ENCODE peak calls at places on chromosomes 12 and 14, in five cellular contexts. I is cardiac muscle cell; L is CD8-positive, alpha-beta memory T cell; T is fibroblast of lung; F is left ventricle myocardium inferior. C is an unnamed sample. For H3K27me3 and H3K4me1, the result is how much of the 10 kb centered on the place peaks cover.

GRCh38 chr14:54570651-54571415 is 3.9 kb downstream of the SAMD4A start:
- DNase-seq in T (peak), L (no peak), F (no peak), I (peak), C (no peak)

GRCh38 chr14:61107148-61107641 is 126.2 kb downstream of the SLC38A6 start:
- DNase-seq in I (peak), L (no peak), F (peak), T (peak), C (no peak)

GRCh38 chr14:26917086-26917485 is 319.3 kb upstream of the NOVA1 start:
- DNase-seq in I (peak), F (no peak), T (peak), L (no peak), C (peak)

GRCh38 chr12:3420693-3421092 is 70.3 kb upstream of the PRMT8 start:
- DNase-seq in T (no peak), I (no peak), F (no peak), L (no peak), C (no peak)

GRCh38 chr14:36226164-36226563 is 49.6 kb upstream of the PTCSC3 start:
- DNase-seq in T (peak), L (no peak), I (no peak), F (no peak), C (no peak)

GRCh38 chr12:106981781-106982180 is 5.2 kb downstream of the MTERF2 start:
- DNase-seq in I (peak), T (no peak), F (no peak), L (no peak), C (no peak)

GRCh38 chr12:76124456-76124855 is 40.0 kb upstream of the NAP1L1 start:
- DNase-seq in T (peak), I (no peak), F (no peak), L (no peak), C (no peak)

GRCh38 chr14:46259536-46259935 is 392.0 kb downstream of the RPL10L start:
- DNase-seq in T (no peak), L (no peak), F (no peak), I (no peak), C (no peak)

GRCh38 chr14:57080691-57081090 is 188.0 kb downstream of the EXOC5 start:
- DNase-seq in T (no peak), L (no peak), F (no peak), I (no peak), C (no peak)

GRCh38 chr14:23590198-23590597 is 11.6 kb upstream of the JPH4 start:
- DNase-seq in I (no peak), L (no peak), F (no peak), T (no peak), C (no peak)

GRCh38 chr12:56020437-56021189 is at the start of gene IKZF4:
- DNase-seq in L (no peak), F (no peak), T (peak), I (peak), C (no peak)

GRCh38 chr14:103867523-103867953 is 20.2 kb upstream of the PPP1R13B start:
- DNase-seq in L (no peak), T (no peak), F (peak), I (no peak), C (no peak)

GRCh38 chr14:103522028-103522581 is 525 bp downstream of the CKB start:
- DNase-seq in L (no peak), F (peak), I (no peak), T (no peak), C (peak)

GRCh38 chr14:57168138-57168695 is 100.5 kb downstream of the EXOC5 start:
- DNase-seq in L (no peak), T (no peak), F (no peak), I (no peak), C (no peak)

GRCh38 chr12:63895841-63896240 is 51.3 kb downstream of the SRGAP1 start:
- DNase-seq in I (no peak), T (no peak), L (no peak), F (no peak), C (no peak)

GRCh38 chr12:54300732-54301427 is at the start of gene NFE2:
- DNase-seq in I (peak), L (no peak), T (peak), F (peak), C (peak)

GRCh38 chr14:92988786-92989755 is 66.1 kb downstream of the CHGA start:
- DNase-seq in T (no peak), I (no peak), F (no peak), L (no peak), C (no peak)

GRCh38 chr12:2691340-2692111 is 103.2 kb upstream of the FKBP4 start:
- DNase-seq in T (peak), L (peak), I (peak), F (no peak), C (no peak)

GRCh38 chr12:128859311-128859710 is 6.0 kb downstream of the GLT1D1 start:
- DNase-seq in I (no peak), L (no peak), T (no peak), F (no peak), C (no peak)

GRCh38 chr14:91218041-91218440 is 26.5 kb downstream of the GPR68 start:
- DNase-seq in F (no peak), T (no peak), I (no peak), L (no peak), C (no peak)

GRCh38 chr12:6154730-6155459 is 30.4 kb upstream of the VWF start:
- DNase-seq in F (peak), T (no peak), L (no peak), I (no peak), C (no peak)

GRCh38 chr14:76050797-76051392 is 65.3 kb downstream of the IFT43 start:
- DNase-seq in I (peak), F (no peak), L (peak), T (peak), C (peak)

GRCh38 chr14:103801459-103801858 is 45.9 kb downstream of the PPP1R13B start:
- DNase-seq in I (peak), L (no peak), F (no peak), T (peak), C (no peak)

GRCh38 chr14:75389679-75390078 is 38.1 kb upstream of the JDP2 start:
- DNase-seq in I (no peak), T (peak), L (no peak), F (no peak), C (no peak)

GRCh38 chr12:116773276-116773731 is 35.2 kb downstream of the RNFT2 start:
- DNase-seq in L (no peak), T (no peak), F (no peak), I (no peak), C (no peak)

GRCh38 chr14:96206461-96206860 is 1.8 kb downstream of the BDKRB2 start:
- DNase-seq in T (no peak), F (no peak), I (no peak), L (no peak), C (no peak)

GRCh38 chr12:47068539-47068938 is 10.9 kb upstream of the PCED1B start:
- DNase-seq in T (no peak), L (no peak), F (no peak), I (no peak), C (no peak)

GRCh38 chr12:57215668-57216013 is 953 bp upstream of the NXPH4 start:
- DNase-seq in L (peak), I (no peak), T (peak), F (no peak), C (no peak)
- H3K27me3 ChIP-seq in L (half or more), I (half or more), T (under half), F (half or more), C (under half)

DNA sequence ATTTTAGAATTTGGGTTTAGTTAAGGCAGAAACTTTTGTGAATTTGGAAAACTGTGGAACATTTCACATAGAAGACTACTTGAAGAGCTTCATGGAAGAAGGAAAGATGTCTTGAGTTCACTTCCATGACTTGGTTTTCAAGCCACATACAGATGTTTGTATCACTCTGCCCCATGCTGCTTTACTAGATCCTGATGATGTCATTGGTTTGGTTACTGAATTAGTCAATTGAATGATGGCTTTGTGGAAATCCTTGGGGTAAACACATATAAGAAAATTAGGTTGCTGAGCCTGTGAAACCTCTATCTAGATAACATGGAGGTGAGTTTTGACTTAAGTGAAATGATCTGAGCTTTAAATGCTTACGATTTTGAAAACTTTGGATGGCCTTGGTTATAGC is 90.6 kb downstream of the LRRK2 start:
- DNase-seq in T (no peak), I (no peak), F (no peak), L (no peak), C (no peak)
- H3K4me1 ChIP-seq in T (under half), I (under half), F (under half), L (under half), C (under half)

DNA sequence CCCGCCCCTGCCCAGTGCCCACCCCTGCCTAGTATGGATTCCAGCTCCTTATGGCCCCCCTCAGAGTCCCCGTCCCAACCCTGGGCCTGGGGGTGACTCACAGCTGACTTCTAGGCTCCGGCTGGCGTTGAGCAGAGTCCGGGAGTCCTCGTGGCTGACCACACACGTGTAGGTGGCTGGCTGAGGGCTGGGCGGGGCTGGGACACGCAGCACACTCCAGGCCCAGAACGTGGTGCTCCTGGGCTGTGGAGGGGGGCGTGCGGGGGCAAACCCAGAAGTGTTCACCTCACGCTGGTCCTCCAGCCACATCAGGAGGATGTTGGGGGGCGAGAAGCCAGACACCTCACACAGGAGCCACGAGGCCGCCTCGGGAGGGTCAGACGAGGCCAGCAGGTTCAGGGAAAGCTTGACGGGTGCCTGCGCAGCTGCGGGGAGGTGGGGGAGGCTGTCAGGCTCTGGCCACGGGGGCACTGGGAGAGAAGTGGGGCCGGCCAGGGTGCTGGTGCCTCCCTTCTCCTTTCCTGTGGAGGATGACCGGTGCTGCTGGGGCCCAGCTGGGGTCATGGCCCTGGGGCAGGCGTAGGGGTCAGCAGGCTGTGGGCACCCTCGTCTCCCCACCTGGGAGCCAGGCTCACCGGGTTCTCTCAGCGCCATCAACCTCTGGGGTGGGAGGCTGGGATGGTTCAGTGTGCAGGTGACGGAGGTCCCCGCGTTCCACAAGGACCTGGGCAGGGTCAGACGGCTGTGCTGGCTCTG is 314.1 kb downstream of the TMEM121 start:
- DNase-seq in F (no peak), L (no peak), T (no peak), I (no peak), C (no peak)
- H3K27me3 ChIP-seq in F (half or more), L (under half), T (under half), I (under half), C (under half)

GRCh38 chr12:34016361-34016760 is 5.9 kb upstream of the ALG10 start:
- DNase-seq in L (no peak), T (no peak), I (no peak), F (no peak), C (no peak)
- H3K4me1 ChIP-seq in L (under half), T (under half), I (under half), F (under half), C (under half)

DNA sequence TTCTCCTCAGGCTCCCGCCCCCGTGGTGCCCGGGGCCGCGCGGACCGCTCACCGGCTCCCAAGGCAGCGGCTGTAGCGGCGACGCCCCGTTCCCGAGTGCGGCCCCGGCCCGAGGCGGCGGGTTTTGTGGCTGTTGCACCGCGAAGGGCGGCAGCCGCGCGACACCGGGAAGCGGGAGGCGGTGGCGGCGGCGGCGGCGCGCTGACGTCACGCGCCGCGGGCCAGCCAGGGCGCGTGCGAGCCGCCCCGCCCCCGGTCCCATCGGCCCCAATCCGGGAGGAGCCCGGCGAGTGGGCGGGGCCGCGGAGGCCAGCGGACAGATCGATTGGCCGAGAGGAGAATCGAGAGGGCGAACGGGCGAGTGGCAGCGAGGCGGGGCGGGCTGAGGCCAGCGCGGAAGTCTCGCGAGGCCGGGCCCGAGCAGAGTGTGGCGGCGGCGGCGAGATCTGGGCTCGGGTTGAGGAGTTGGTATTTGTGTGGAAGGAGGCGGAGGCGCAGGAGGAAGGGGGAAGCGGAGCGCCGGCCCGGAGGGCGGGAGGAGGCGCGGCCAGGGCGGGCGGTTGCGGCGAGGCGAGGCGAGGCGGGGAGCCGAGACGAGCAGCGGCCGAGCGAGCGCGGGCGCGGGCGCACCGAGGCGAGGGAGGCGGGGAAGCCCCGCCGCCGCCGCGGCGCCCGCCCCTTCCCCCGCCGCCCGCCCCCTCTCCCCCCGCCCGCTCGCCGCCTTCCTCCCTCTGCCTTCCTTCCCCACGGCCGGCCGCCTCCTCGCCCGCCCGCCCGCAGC is at the start of gene YY1:
- DNase-seq in I (peak), F (peak), T (peak), L (peak), C (peak)
- H3K27me3 ChIP-seq in I (under half), F (under half), T (under half), L (under half), C (under half)

DNA sequence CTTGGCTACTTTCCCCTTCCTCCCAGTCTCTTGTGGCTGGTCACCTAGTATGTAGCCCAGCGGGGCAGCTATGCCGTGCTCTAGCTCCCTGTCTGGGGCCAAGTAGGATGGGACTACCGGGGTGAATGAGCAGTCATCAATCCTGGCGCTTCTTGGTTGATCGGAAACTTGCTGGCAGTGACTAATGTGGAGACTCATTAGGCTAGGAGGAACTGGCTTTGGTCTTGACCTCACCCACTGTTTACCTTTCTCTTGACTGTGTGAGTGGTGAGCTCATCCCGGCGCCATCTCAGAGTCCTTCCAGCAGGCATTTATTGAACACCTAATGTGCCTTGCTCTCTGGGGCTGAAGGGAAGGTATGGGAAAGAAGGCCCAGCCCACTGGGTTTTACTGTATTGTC is 16.0 kb downstream of the PLEKHG3 start:
- DNase-seq in L (no peak), I (no peak), F (no peak), T (peak), C (no peak)
- H3K4me1 ChIP-seq in L (half or more), I (under half), F (half or more), T (under half), C (under half)

DNA sequence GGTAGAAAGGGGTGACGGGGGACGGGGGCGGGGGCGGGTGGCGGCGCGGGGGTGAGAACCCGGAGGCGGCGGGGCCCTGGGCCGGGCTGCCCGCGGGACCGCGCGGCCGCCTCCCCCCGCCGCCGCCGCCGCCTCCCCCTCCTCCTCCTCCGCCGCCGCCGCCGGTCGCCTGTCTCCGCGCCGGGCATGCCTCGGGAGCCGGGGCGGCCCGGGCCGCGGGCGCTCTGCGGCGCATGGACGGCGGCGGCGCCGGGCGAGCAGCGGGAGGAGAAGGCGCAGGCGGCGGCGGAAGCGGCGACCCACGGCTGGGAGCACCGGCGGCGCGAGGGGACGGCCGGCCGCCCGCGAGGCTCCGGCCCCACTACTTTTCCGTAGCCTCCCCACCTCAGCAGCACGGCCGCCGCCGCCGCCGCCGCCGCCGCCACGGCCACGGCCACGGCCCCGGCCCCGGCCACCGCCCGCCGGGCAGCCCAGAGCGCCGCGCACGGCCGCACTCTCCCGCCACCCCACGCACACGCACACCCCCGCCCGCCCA is at the start of gene NPAS3:
- DNase-seq in T (peak), I (peak), F (peak), L (no peak), C (peak)
- H3K27me3 ChIP-seq in T (under half), I (half or more), F (half or more), L (under half), C (under half)

C was measured in HAP-1.